ENCODE peak calls at places on chromosomes 11 and 22, in four cellular contexts. One of them, this sample, is unnamed.
A peak's percentile ranks its signal among the peaks of the same experiment; 100 is the strongest.

GRCh38 chr11:94170953-94171352 is 42.3 kb downstream of the PANX1 start:
- DNase-seq in HepG2: no peak
- DNase-seq in K562: no peak
- DNase-seq in WTC11: no peak
- DNase-seq in this sample: no peak

GRCh38 chr11:70725786-70726185 is 327.5 kb downstream of the CTTN start:
- DNase-seq in HepG2: no peak
- DNase-seq in K562: no peak
- DNase-seq in WTC11: no peak
- DNase-seq in this sample: no peak

GRCh38 chr22:20957118-20957690 is 9.9 kb upstream of the AIFM3 start:
- DNase-seq in HepG2: no peak
- DNase-seq in K562: no peak
- DNase-seq in WTC11: peak; percentile 55
- DNase-seq in this sample: no peak

GRCh38 chr11:105899776-105900175 is 122.3 kb downstream of the MSANTD4 start:
- DNase-seq in HepG2: no peak
- DNase-seq in K562: no peak
- DNase-seq in WTC11: no peak
- DNase-seq in this sample: no peak

GRCh38 chr22:26828311-26828710 is 170.9 kb downstream of the MIAT start:
- DNase-seq in HepG2: no peak
- DNase-seq in K562: no peak
- DNase-seq in WTC11: no peak
- DNase-seq in this sample: no peak

GRCh38 chr22:40128989-40129388 is 48.7 kb upstream of the TNRC6B start:
- DNase-seq in HepG2: no peak
- DNase-seq in K562: no peak
- DNase-seq in WTC11: no peak
- DNase-seq in this sample: no peak

GRCh38 chr11:120172921-120173705 is 35.2 kb upstream of the TRIM29 start:
- DNase-seq in HepG2: no peak
- DNase-seq in K562: no peak
- DNase-seq in WTC11: no peak
- DNase-seq in this sample: peak; percentile 4

GRCh38 chr22:20013382-20013871 is 3.2 kb downstream of the ARVCF start:
- DNase-seq in HepG2: peak; percentile 45
- DNase-seq in K562: peak; percentile 87
- DNase-seq in WTC11: peak; percentile 91
- DNase-seq in this sample: peak; percentile 78

GRCh38 chr11:103652013-103652412 is 384.4 kb upstream of the DDI1 start:
- DNase-seq in HepG2: no peak
- DNase-seq in K562: no peak
- DNase-seq in WTC11: no peak
- DNase-seq in this sample: no peak

GRCh38 chr11:127609025-127609788 is 608.6 kb upstream of the KIRREL3 start:
- DNase-seq in HepG2: no peak
- DNase-seq in K562: no peak
- DNase-seq in WTC11: no peak
- DNase-seq in this sample: no peak

GRCh38 chr22:26563022-26563421 is 26.9 kb downstream of the TPST2 start:
- DNase-seq in HepG2: no peak
- DNase-seq in K562: no peak
- DNase-seq in WTC11: no peak
- DNase-seq in this sample: no peak

GRCh38 chr11:2770556-2771301 is 70.9 kb upstream of the KCNQ1OT1 start:
- DNase-seq in HepG2: no peak
- DNase-seq in K562: no peak
- DNase-seq in WTC11: peak; percentile 8
- DNase-seq in this sample: no peak

GRCh38 chr11:134785660-134786284 is 373.7 kb upstream of the B3GAT1 start:
- DNase-seq in HepG2: no peak
- DNase-seq in K562: no peak
- DNase-seq in WTC11: no peak
- DNase-seq in this sample: no peak

GRCh38 chr11:40132881-40133280 is 1326.6 kb downstream of the LRRC4C start:
- DNase-seq in HepG2: no peak
- DNase-seq in K562: no peak
- DNase-seq in WTC11: no peak
- DNase-seq in this sample: no peak

GRCh38 chr11:33542921-33543320 is 157.7 kb downstream of the C11orf91 start:
- DNase-seq in HepG2: peak; percentile 23
- DNase-seq in K562: peak; percentile 54
- DNase-seq in WTC11: peak; percentile 76
- DNase-seq in this sample: peak; percentile 72

GRCh38 chr11:1270476-1270875 is 39.0 kb downstream of the TOLLIP start:
- DNase-seq in HepG2: no peak
- DNase-seq in K562: no peak
- DNase-seq in WTC11: no peak
- DNase-seq in this sample: no peak

GRCh38 chr11:63478896-63479295 is 12.1 kb downstream of the PLAAT5 start:
- DNase-seq in HepG2: peak; percentile 61
- DNase-seq in K562: peak; percentile 65
- DNase-seq in WTC11: peak; percentile 36
- DNase-seq in this sample: peak; percentile 74

GRCh38 chr22:30617819-30618218 is 10.8 kb downstream of the TCN2 start:
- DNase-seq in HepG2: no peak
- DNase-seq in K562: no peak
- DNase-seq in WTC11: no peak
- DNase-seq in this sample: no peak

GRCh38 chr11:110219011-110219785 is 77.2 kb downstream of the RDX start:
- DNase-seq in HepG2: no peak
- DNase-seq in K562: no peak
- DNase-seq in WTC11: no peak
- DNase-seq in this sample: no peak

GRCh38 chr11:34276465-34276864 is 81.3 kb downstream of the ABTB2 start:
- DNase-seq in HepG2: no peak
- DNase-seq in K562: no peak
- DNase-seq in WTC11: no peak
- DNase-seq in this sample: no peak

GRCh38 chr22:28344893-28345292 is 334.7 kb downstream of the TTC28 start:
- DNase-seq in HepG2: no peak
- DNase-seq in K562: no peak
- DNase-seq in WTC11: no peak
- DNase-seq in this sample: no peak

GRCh38 chr11:101885631-101886030 is 29.2 kb upstream of the CEP126 start:
- DNase-seq in HepG2: no peak
- DNase-seq in K562: no peak
- DNase-seq in WTC11: no peak
- DNase-seq in this sample: no peak

GRCh38 chr11:110430267-110431211 is 791 bp downstream of the FDX1 start:
- DNase-seq in HepG2: peak; percentile 47
- DNase-seq in K562: no peak
- DNase-seq in WTC11: no peak
- DNase-seq in this sample: peak; percentile 18

GRCh38 chr11:7967097-7967496 is 1.9 kb upstream of the NLRP10 start:
- DNase-seq in HepG2: no peak
- DNase-seq in K562: no peak
- DNase-seq in WTC11: no peak
- DNase-seq in this sample: no peak

GRCh38 chr11:43419460-43419859 is 60.7 kb downstream of the TTC17 start:
- DNase-seq in HepG2: peak; percentile 25
- DNase-seq in K562: peak; percentile 15
- DNase-seq in WTC11: no peak
- DNase-seq in this sample: peak; percentile 15

GRCh38 chr11:35087648-35088047 is 51.3 kb upstream of the CD44 start:
- DNase-seq in HepG2: no peak
- DNase-seq in K562: no peak
- DNase-seq in WTC11: no peak
- DNase-seq in this sample: no peak

GRCh38 chr11:8099291-8099899 is 18.4 kb downstream of the TUB start:
- DNase-seq in HepG2: peak; percentile 48
- DNase-seq in K562: peak; percentile 63
- DNase-seq in WTC11: peak; percentile 84
- DNase-seq in this sample: peak; percentile 60

GRCh38 chr11:77074205-77074604 is 7.4 kb downstream of the CAPN5 start:
- DNase-seq in HepG2: no peak
- DNase-seq in K562: no peak
- DNase-seq in WTC11: no peak
- DNase-seq in this sample: no peak

GRCh38 chr11:103418014-103418413 is 308.8 kb downstream of the DYNC2H1 start:
- DNase-seq in HepG2: no peak
- DNase-seq in K562: no peak
- DNase-seq in WTC11: no peak
- DNase-seq in this sample: no peak

GRCh38 chr11:37689951-37690350 is 1091.9 kb upstream of the RAG2 start:
- DNase-seq in HepG2: no peak
- DNase-seq in K562: no peak
- DNase-seq in WTC11: no peak
- DNase-seq in this sample: no peak

GRCh38 chr22:31800065-31800464 is 46.2 kb downstream of the DEPDC5 start:
- DNase-seq in HepG2: no peak
- DNase-seq in K562: no peak
- DNase-seq in WTC11: no peak
- DNase-seq in this sample: no peak

GRCh38 chr11:129803533-129803932 is 12.1 kb upstream of the TMEM45B start:
- DNase-seq in HepG2: no peak
- DNase-seq in K562: no peak
- DNase-seq in WTC11: no peak
- DNase-seq in this sample: no peak

GRCh38 chr11:70038034-70038834 is 39.9 kb upstream of the ANO1 start:
- DNase-seq in HepG2: no peak
- DNase-seq in K562: no peak
- DNase-seq in WTC11: no peak
- DNase-seq in this sample: no peak

DNA sequence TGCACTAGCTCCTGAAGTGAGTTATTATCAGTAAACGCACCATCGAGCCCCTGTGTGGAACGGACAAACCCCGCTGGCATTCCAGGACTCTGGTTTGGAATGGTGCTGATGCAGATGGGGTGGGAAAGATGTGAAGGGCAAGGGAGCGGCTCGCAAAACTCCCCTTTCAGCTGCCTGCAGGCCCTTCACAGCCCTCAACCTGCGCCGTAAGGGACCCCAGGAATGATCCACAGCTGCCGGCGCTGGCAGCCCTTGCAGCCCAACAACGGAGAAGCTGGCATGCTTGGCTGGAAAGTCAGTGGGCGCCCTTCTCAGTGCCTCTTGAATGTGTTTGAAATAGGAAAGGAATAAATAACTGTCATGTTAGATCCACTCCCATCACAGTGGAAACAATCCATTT is 1445.5 kb downstream of the BRD1 start:
- DNase-seq in HepG2: no peak
- DNase-seq in K562: no peak
- DNase-seq in WTC11: no peak
- DNase-seq in this sample: no peak
- TF ChIP-seq ELF4 in HepG2: no peak
- TF ChIP-seq ELF4 in K562: no peak
- TF ChIP-seq ELF4 in WTC11: no peak
- TF ChIP-seq ELF4 in this sample: no peak

DNA sequence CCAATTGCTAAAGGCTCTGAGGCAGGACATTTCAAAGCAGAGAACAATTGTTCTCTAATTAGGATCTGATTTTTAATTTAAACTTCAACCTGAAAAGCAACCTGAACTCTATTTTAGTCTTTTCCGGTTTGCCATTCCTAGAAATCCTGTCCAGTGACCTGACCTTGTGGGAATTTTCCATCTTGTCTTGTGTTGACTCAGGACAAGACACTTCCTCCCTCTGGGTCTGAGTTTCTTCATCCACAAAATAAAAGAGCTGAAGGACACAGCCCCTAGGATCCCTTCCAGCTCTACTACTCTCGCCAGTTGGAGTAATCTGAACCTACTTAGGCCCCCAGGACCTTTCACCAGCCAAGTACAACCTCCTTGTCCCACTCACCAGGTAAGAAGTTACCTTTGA is 66.5 kb upstream of the POU2AF1 start:
- DNase-seq in HepG2: no peak
- DNase-seq in K562: no peak
- DNase-seq in WTC11: no peak
- DNase-seq in this sample: no peak
- TF ChIP-seq SP1 in HepG2: no peak
- TF ChIP-seq SP1 in K562: no peak
- TF ChIP-seq SP1 in WTC11: no peak
- TF ChIP-seq SP1 in this sample: no peak

GRCh38 chr22:42643632-42644421 is 3.4 kb upstream of the ATP5MGL start:
- DNase-seq in HepG2: no peak
- DNase-seq in K562: no peak
- DNase-seq in WTC11: no peak
- DNase-seq in this sample: no peak

GRCh38 chr22:42645938-42646568 is 3.1 kb downstream of the CYB5R3 start:
- DNase-seq in HepG2: no peak
- DNase-seq in K562: no peak
- DNase-seq in WTC11: no peak
- DNase-seq in this sample: no peak

GRCh38 chr22:42644422-42645340 is 4.3 kb upstream of the ATP5MGL start:
- DNase-seq in HepG2: no peak
- DNase-seq in K562: no peak
- DNase-seq in WTC11: no peak
- DNase-seq in this sample: no peak

GRCh38 chr22:42646569-42647525 is 2.3 kb downstream of the CYB5R3 start:
- DNase-seq in HepG2: no peak
- DNase-seq in K562: peak; percentile 68
- DNase-seq in WTC11: no peak
- DNase-seq in this sample: no peak

DNA sequence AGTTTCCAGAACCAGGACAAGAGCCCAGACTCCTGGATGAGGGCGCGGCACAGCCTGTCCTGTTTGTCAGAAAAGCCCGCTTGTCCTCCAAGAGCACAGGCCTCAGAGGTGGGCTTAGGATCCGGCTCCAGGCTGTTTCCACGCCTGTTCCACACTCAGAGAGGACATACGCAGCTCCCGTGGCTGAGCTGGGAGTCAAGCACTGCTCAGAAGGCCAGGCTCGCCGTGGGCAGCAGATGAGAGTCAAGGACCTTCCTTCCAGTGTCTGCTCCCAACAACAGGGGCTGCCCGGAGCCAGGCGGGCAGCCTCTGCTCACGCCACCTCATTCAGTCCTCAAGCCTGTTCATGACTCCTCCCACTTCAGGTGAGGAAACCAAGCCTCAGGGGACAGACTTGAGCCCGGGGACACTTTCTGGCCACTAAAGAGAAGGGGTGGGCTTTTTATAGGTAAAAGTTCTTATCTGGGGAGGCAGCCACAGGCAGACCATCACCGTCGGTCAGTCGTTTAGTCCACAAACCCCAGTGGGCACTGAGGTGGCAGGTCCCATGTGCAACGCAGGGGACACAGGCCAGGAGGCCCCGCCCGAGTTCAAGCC is 3.8 kb downstream of the CYB5R3 start:
- DNase-seq in HepG2: no peak
- DNase-seq in K562: no peak
- DNase-seq in WTC11: no peak
- DNase-seq in this sample: no peak
- TF ChIP-seq ELF4 in HepG2: no peak
- TF ChIP-seq ELF4 in K562: no peak
- TF ChIP-seq ELF4 in WTC11: no peak
- TF ChIP-seq ELF4 in this sample: no peak

DNA sequence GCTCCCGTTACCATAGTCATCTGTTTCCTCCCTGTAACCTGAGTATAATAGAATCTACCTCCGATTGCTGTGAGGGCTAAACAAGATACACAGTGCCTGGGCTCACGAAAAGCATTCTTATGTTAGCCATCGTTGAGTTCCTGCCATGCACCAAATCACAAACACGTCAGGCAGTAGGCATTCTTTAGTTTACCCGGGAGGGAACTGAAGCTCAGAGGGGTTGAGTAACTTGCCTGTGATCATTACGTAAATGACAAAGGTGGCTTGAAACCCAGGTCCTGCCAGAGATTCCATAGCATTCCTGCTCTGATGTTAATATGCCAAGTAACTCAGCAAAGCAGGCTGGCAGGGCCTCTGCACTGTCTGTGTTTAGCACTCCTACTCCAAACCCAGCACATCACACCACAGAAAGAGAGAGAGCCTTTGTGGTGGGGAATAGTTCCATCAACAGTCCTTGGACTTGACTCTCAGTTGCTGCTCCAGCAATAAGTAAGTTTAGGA is 1.4 kb downstream of the SCN2B start:
- DNase-seq in HepG2: peak; percentile 83
- DNase-seq in K562: no peak
- DNase-seq in WTC11: no peak
- DNase-seq in this sample: no peak
- TF ChIP-seq SP1 in HepG2: no peak
- TF ChIP-seq SP1 in K562: no peak
- TF ChIP-seq SP1 in WTC11: no peak
- TF ChIP-seq SP1 in this sample: no peak